ENCODE peak calls at places on chromosome 6, in six cellular contexts. J is activated T-cell treated with anti-CD3 and anti-CD28 coated beads, Interleukin-2, amount 50 U/mL, for 24 hours; Z is A549; G is EL; M is amygdala; U is NCI-H2029. Q is an unnamed sample.

GRCh38 chr6:157763129-157763893 is 59.7 kb upstream of the SNX9 start:
- DNase-seq in Z (peak; percentile 69), G (peak; percentile 71), U (peak; percentile 99), J (no peak), M (no peak), Q (peak; percentile 78)

GRCh38 chr6:115783402-115784061 is 277.2 kb downstream of the FRK start:
- DNase-seq in J (no peak), M (no peak), G (peak; percentile 24), U (no peak), Z (no peak), Q (no peak)

GRCh38 chr6:37007340-37008043 is 2.0 kb downstream of the FGD2 start:
- DNase-seq in G (no peak), M (no peak), U (no peak), Z (no peak), J (no peak), Q (no peak)

GRCh38 chr6:37077459-37078296 is 72.2 kb downstream of the FGD2 start:
- DNase-seq in Z (no peak), J (no peak), G (peak; percentile 88), M (no peak), U (no peak), Q (no peak)

GRCh38 chr6:63560806-63561672 is 11.2 kb upstream of the LOC128125822 start:
- DNase-seq in U (no peak), J (no peak), Z (peak; percentile 83), M (no peak), G (no peak), Q (no peak)

GRCh38 chr6:15355683-15356099 is 109.8 kb downstream of the JARID2 start:
- DNase-seq in G (no peak), U (no peak), M (no peak), J (no peak), Z (no peak), Q (no peak)

GRCh38 chr6:54071941-54072340 is 39.3 kb upstream of the MLIP start:
- DNase-seq in G (no peak), Z (no peak), U (no peak), J (no peak), M (no peak), Q (no peak)

GRCh38 chr6:42426191-42426590 is 25.5 kb downstream of the TRERF1 start:
- DNase-seq in U (no peak), M (no peak), Z (no peak), G (no peak), J (no peak), Q (no peak)

GRCh38 chr6:77487808-77488425 is 24.6 kb upstream of the HTR1B start:
- DNase-seq in M (no peak), J (no peak), Z (no peak), G (no peak), U (no peak), Q (no peak)

GRCh38 chr6:149108398-149109100 is 209.0 kb upstream of the TAB2 start:
- DNase-seq in M (no peak), U (no peak), G (no peak), Z (no peak), J (no peak), Q (no peak)